ENCODE peak calls at places on chromosome 15, in ten cellular contexts. M is GM12864, A is right atrium auricular region, N is IMR-90, I is bronchial epithelial cell, U is fibroblast of pulmonary artery, C is WERI-Rb-1, R is sigmoid colon, G is neural progenitor cell, T is astrocyte of the spinal cord. X is an unnamed sample.
A peak's percentile ranks its signal among the peaks of the same experiment; 100 is the strongest.

GRCh38 chr15:81419304-81419943 is 45.4 kb upstream of the TMC3 start:
- DNase-seq in M (no peak), A (no peak), N (peak; percentile 79), I (peak; percentile 73), U (peak; percentile 7), C (peak; percentile 45), R (no peak), G (peak; percentile 63), T (peak; percentile 86), X (peak; percentile 44)

GRCh38 chr15:36579792-36580431 is 486 bp downstream of the CDIN1 start:
- DNase-seq in M (no peak), A (no peak), N (no peak), I (no peak), U (no peak), C (no peak), R (peak; percentile 70), G (no peak), T (no peak), X (peak; percentile 40)

GRCh38 chr15:33980159-33980558 is 11.9 kb downstream of the CHRM5 start:
- DNase-seq in M (no peak), A (no peak), N (no peak), I (no peak), U (no peak), C (no peak), R (no peak), G (no peak), T (no peak), X (no peak)

GRCh38 chr15:47548189-47548588 is 169.1 kb upstream of the SEMA6D start:
- DNase-seq in M (no peak), A (no peak), N (no peak), I (no peak), U (no peak), C (no peak), R (no peak), G (peak; percentile 17), T (no peak), X (no peak)

GRCh38 chr15:88430051-88430450 is 37.1 kb downstream of the MRPL46 start:
- DNase-seq in M (no peak), A (no peak), N (no peak), I (no peak), U (no peak), C (no peak), R (no peak), G (no peak), T (no peak), X (no peak)

GRCh38 chr15:31458591-31458990 is 132.0 kb downstream of the KLF13 start:
- DNase-seq in M (no peak), A (peak; percentile 48), N (no peak), I (no peak), U (no peak), C (no peak), R (no peak), G (no peak), T (no peak), X (no peak)

GRCh38 chr15:72685925-72686794 is at the start of the genes BBS4 and HIGD2B:
- DNase-seq in M (peak; percentile 75), A (peak; percentile 85), N (peak; percentile 83), I (peak; percentile 81), U (peak; percentile 86), C (peak; percentile 95), R (peak; percentile 90), G (peak; percentile 94), T (peak; percentile 88), X (peak; percentile 83)

GRCh38 chr15:25545017-25545416 is 106.2 kb upstream of the UBE3A start:
- DNase-seq in M (no peak), A (no peak), N (peak; percentile 47), I (peak; percentile 75), U (peak; percentile 1), C (peak; percentile 68), R (no peak), G (no peak), T (peak; percentile 48), X (peak; percentile 71)

GRCh38 chr15:44879066-44879465 is 77.4 kb upstream of the TERB2 start:
- DNase-seq in M (no peak), A (no peak), N (no peak), I (no peak), U (no peak), C (no peak), R (no peak), G (no peak), T (no peak), X (no peak)

GRCh38 chr15:67601008-67601620 is 58.6 kb downstream of the MAP2K5 start:
- DNase-seq in M (no peak), A (no peak), N (peak; percentile 4), I (no peak), U (peak; percentile 27), C (no peak), R (no peak), G (no peak), T (peak; percentile 2), X (peak; percentile 15)

GRCh38 chr15:64697911-64698369 is 77.4 kb downstream of the RBPMS2 start:
- DNase-seq in M (no peak), A (no peak), N (peak; percentile 36), I (peak; percentile 73), U (no peak), C (no peak), R (no peak), G (no peak), T (peak; percentile 42), X (peak; percentile 39)

GRCh38 chr15:97683816-97684215 is 276.7 kb upstream of the ARRDC4 start:
- DNase-seq in M (no peak), A (no peak), N (no peak), I (no peak), U (no peak), C (no peak), R (no peak), G (no peak), T (no peak), X (no peak)

GRCh38 chr15:40545457-40545856 is 19.4 kb downstream of the CCDC32 start:
- DNase-seq in M (no peak), A (no peak), N (no peak), I (no peak), U (no peak), C (no peak), R (no peak), G (no peak), T (no peak), X (no peak)

DNA sequence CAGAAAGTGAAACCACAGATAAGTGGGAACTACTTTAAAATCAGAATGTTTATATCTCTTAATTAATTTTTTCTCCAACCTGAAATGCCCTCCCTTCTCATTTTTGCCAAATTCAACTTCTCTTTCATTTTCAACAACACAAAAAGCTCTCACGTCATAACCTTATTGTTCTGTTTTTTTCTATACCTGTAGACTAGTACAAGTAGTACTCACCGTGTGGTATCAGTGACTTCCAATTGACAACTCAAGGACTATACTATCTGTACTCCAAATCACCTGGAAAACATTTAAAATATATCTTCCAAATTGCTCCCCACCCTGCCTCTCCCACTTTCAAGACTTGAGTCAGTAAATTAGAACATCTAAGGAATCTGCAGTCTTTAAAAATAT is 72.8 kb upstream of the ZNF280D start:
- DNase-seq in M (no peak), A (no peak), N (no peak), I (no peak), U (no peak), C (no peak), R (no peak), G (no peak), T (no peak), X (no peak)
- H3K4me3 ChIP-seq in M (no peak overlapping the region), A (no peak overlapping the region), N (no peak overlapping the region), I (no peak overlapping the region), U (peak overlapping the region; percentile 40), C (no peak overlapping the region), R (no peak overlapping the region), G (no peak overlapping the region), T (no peak overlapping the region), X (no peak overlapping the region)

GRCh38 chr15:59746777-59747176 is 57.7 kb upstream of the BNIP2 start:
- DNase-seq in M (no peak), A (no peak), N (no peak), I (no peak), U (no peak), C (no peak), R (no peak), G (no peak), T (no peak), X (no peak)

GRCh38 chr15:59738676-59739075 is 49.6 kb upstream of the BNIP2 start:
- DNase-seq in M (no peak), A (no peak), N (no peak), I (no peak), U (no peak), C (no peak), R (no peak), G (no peak), T (no peak), X (no peak)

GRCh38 chr15:59736181-59736580 is 47.1 kb upstream of the BNIP2 start:
- DNase-seq in M (no peak), A (no peak), N (no peak), I (no peak), U (no peak), C (peak; percentile 16), R (no peak), G (no peak), T (no peak), X (no peak)

GRCh38 chr15:59739557-59740186 is 50.6 kb upstream of the BNIP2 start:
- DNase-seq in M (no peak), A (no peak), N (no peak), I (no peak), U (no peak), C (no peak), R (no peak), G (no peak), T (no peak), X (no peak)

DNA sequence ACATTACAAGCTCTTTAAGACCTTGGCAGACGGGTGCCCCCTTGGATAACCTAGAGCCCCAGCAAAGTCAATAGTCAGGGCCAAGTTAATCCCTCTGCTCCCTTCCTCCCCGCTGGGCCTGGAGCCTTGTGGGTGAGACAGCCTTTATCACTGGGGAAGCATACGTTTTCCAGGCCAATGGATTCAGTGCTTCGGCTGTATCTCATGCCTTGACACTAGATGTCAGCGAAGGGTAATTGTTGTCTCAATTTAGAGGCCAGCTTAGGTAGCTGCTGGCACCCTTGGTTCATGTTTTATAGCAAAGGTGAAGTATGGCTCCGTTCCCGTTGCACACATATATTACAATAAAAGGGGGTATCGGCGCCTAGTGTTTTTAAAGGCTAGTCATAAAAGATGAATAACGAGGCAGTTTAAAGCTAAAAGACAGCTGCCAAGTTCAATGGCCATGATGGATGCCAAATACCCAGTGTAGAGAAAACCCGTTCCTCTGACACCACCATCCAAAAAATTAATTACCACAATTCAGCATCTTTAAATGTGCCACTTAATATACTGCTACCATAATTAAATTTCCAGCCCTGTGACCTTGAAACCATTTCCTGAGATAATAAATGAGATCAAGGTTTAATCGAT is 52.3 kb upstream of the BNIP2 start:
- DNase-seq in M (no peak), A (no peak), N (no peak), I (peak; percentile 55), U (peak; percentile 17), C (peak; percentile 75), R (no peak), G (peak; percentile 55), T (peak; percentile 9), X (peak; percentile 23)
- TF ChIP-seq CTCF in M (peak; percentile 39), A (no peak), N (no peak), I (peak; percentile 44), U (no peak), C (peak; percentile 59), R (no peak), G (peak; percentile 56), T (peak; percentile 25), X (peak; percentile 20)

GRCh38 chr15:74131618-74132191 is 1.3 kb downstream of the ISLR2 start:
- DNase-seq in M (no peak), A (no peak), N (no peak), I (no peak), U (no peak), C (no peak), R (no peak), G (no peak), T (no peak), X (no peak)
- H3K4me3 ChIP-seq in M (no peak overlapping the region), A (peak overlapping the region; percentile 50), N (no peak overlapping the region), I (no peak overlapping the region), U (no peak overlapping the region), C (no peak overlapping the region), R (no peak overlapping the region), G (no peak overlapping the region), T (no peak overlapping the region), X (no peak overlapping the region)

GRCh38 chr15:41561104-41561776 is 2.2 kb downstream of the TYRO3 start:
- DNase-seq in M (no peak), A (no peak), N (no peak), I (no peak), U (no peak), C (no peak), R (no peak), G (peak; percentile 16), T (no peak), X (no peak)
- TF ChIP-seq CTCF in M (no peak), A (no peak), N (no peak), I (no peak), U (no peak), C (peak; percentile 22), R (no peak), G (peak; percentile 8), T (no peak), X (no peak)

X was measured in fibroblast of mammary gland.